ENCODE peak calls at places on chromosomes 6 and 20, in four cellular contexts. One of them, this sample, is unnamed.
A peak's percentile ranks its signal among the peaks of the same experiment; 100 is the strongest.

GRCh38 chr6:131982740-131983259 is 31.6 kb upstream of the CCN2 start:
- DNase-seq in NAMALWA: no peak
- DNase-seq in GOT3: no peak
- DNase-seq in endothelial cell: no peak
- DNase-seq in this sample: peak; percentile 70

GRCh38 chr20:37902504-37903313 is at the start of gene VSTM2L:
- DNase-seq in endothelial cell: peak; percentile 42
- DNase-seq in GOT3: peak; percentile 24
- DNase-seq in NAMALWA: no peak
- DNase-seq in this sample: peak; percentile 21

GRCh38 chr6:159979136-159979874 is 10.4 kb downstream of the IGF2R start:
- DNase-seq in endothelial cell: no peak
- DNase-seq in GOT3: no peak
- DNase-seq in NAMALWA: peak; percentile 83
- DNase-seq in this sample: peak; percentile 80

GRCh38 chr20:25285856-25286798 is 38.2 kb downstream of the PYGB start:
- DNase-seq in GOT3: no peak
- DNase-seq in endothelial cell: no peak
- DNase-seq in NAMALWA: no peak
- DNase-seq in this sample: no peak

GRCh38 chr6:72649032-72649984 is 27.4 kb downstream of the KCNQ5 start:
- DNase-seq in endothelial cell: no peak
- DNase-seq in NAMALWA: peak; percentile 39
- DNase-seq in GOT3: no peak
- DNase-seq in this sample: peak; percentile 84

GRCh38 chr6:139858444-139858843 is 484.0 kb upstream of the CITED2 start:
- DNase-seq in endothelial cell: no peak
- DNase-seq in GOT3: no peak
- DNase-seq in NAMALWA: no peak
- DNase-seq in this sample: no peak

GRCh38 chr6:41422156-41422555 is 86.7 kb downstream of the NCR2 start:
- DNase-seq in NAMALWA: no peak
- DNase-seq in GOT3: no peak
- DNase-seq in endothelial cell: no peak
- DNase-seq in this sample: no peak

GRCh38 chr6:46203388-46203787 is 32.6 kb upstream of the ENPP5 start:
- DNase-seq in endothelial cell: no peak
- DNase-seq in GOT3: no peak
- DNase-seq in NAMALWA: no peak
- DNase-seq in this sample: no peak

GRCh38 chr20:14498809-14499208 is 161.4 kb upstream of the FLRT3 start:
- DNase-seq in GOT3: no peak
- DNase-seq in endothelial cell: no peak
- DNase-seq in NAMALWA: no peak
- DNase-seq in this sample: peak; percentile 51

GRCh38 chr6:7267521-7268091 is 45.4 kb downstream of the SSR1 start:
- DNase-seq in NAMALWA: no peak
- DNase-seq in GOT3: peak; percentile 84
- DNase-seq in endothelial cell: no peak
- DNase-seq in this sample: peak; percentile 98

GRCh38 chr6:83514877-83515466 is 2.6 kb downstream of the PRSS35 start:
- DNase-seq in endothelial cell: peak; percentile 47
- DNase-seq in GOT3: no peak
- DNase-seq in NAMALWA: peak; percentile 67
- DNase-seq in this sample: peak; percentile 70

This sample was measured in renal cortical epithelial cell.